ENCODE peak calls at places on chromosome 22, in seven cellular contexts. V is H7, O is SJSA1, E is choroid plexus epithelial cell, L is IMR-90, D is GM23338, H is lower leg skin. P is an unnamed sample.

GRCh38 chr22:43296279-43296902 is 46.8 kb downstream of the SCUBE1 start:
- DNase-seq in O (no peak), L (no peak), E (no peak), H (no peak), D (no peak), V (no peak), P (no peak)

GRCh38 chr22:49206281-49206680 is 621.4 kb downstream of the BRD1 start:
- DNase-seq in H (no peak), E (no peak), D (no peak), O (peak), V (peak), L (no peak), P (no peak)

GRCh38 chr22:37137903-37138665 is 11.6 kb downstream of the IL2RB start:
- DNase-seq in H (no peak), V (no peak), L (no peak), D (no peak), O (no peak), E (no peak), P (no peak)

GRCh38 chr22:31089101-31090100 is 8.3 kb downstream of the SMTN start:
- DNase-seq in O (peak), E (peak), D (peak), V (peak), H (no peak), L (no peak), P (peak)

GRCh38 chr22:44664149-44664548 is 37.9 kb upstream of the PRR5 start:
- DNase-seq in E (peak), O (no peak), L (peak), D (no peak), H (peak), V (no peak), P (no peak)

GRCh38 chr22:36194971-36195370 is 6.6 kb downstream of the APOL4 start:
- DNase-seq in V (peak), L (peak), O (peak), H (no peak), E (peak), D (peak), P (peak)

GRCh38 chr22:49420651-49421050 is 407.0 kb downstream of the BRD1 start:
- DNase-seq in E (no peak), L (no peak), O (no peak), H (no peak), V (no peak), D (no peak), P (no peak)

GRCh38 chr22:24727218-24727851 is 47.2 kb downstream of the PIWIL3 start:
- DNase-seq in L (peak), O (peak), V (no peak), D (no peak), H (no peak), E (peak), P (no peak)

GRCh38 chr22:26579331-26579886 is 10.5 kb downstream of the TPST2 start:
- DNase-seq in O (no peak), L (no peak), D (no peak), H (no peak), V (no peak), E (no peak), P (peak)

GRCh38 chr22:38467438-38467903 is 425 bp upstream of the KDELR3 start:
- DNase-seq in H (no peak), E (no peak), L (no peak), D (peak), O (no peak), V (peak), P (no peak)

GRCh38 chr22:30416843-30417242 is 8.7 kb upstream of the MTFP1 start:
- DNase-seq in V (no peak), L (no peak), H (no peak), E (no peak), D (no peak), O (no peak), P (no peak)

GRCh38 chr22:32800158-32800557 is 1.3 kb upstream of the TIMP3 start:
- DNase-seq in O (no peak), L (no peak), V (no peak), D (no peak), E (no peak), H (no peak), P (no peak)

GRCh38 chr22:45007247-45007945 is 2.4 kb downstream of the PHF21B start:
- DNase-seq in L (peak), D (peak), V (peak), O (no peak), H (no peak), E (peak), P (no peak)

GRCh38 chr22:48485144-48486135 is 1342.2 kb downstream of the BRD1 start:
- DNase-seq in V (peak), D (no peak), H (no peak), O (peak), L (no peak), E (no peak), P (no peak)

GRCh38 chr22:29167032-29167911 is 38.4 kb upstream of the EMID1 start:
- DNase-seq in V (no peak), D (no peak), E (no peak), L (no peak), H (no peak), O (no peak), P (peak)

GRCh38 chr22:50252081-50253045 is 1.3 kb upstream of the HDAC10 start:
- DNase-seq in E (peak), V (peak), L (peak), H (peak), D (peak), O (peak), P (peak)

GRCh38 chr22:29387921-29388758 is at the start of gene AP1B1:
- DNase-seq in D (peak), L (peak), V (peak), H (peak), E (peak), O (peak), P (peak)

GRCh38 chr22:25404556-25404922 is 159.9 kb upstream of the GRK3 start:
- DNase-seq in O (peak), E (no peak), V (no peak), D (peak), H (no peak), L (no peak), P (no peak)

DNA sequence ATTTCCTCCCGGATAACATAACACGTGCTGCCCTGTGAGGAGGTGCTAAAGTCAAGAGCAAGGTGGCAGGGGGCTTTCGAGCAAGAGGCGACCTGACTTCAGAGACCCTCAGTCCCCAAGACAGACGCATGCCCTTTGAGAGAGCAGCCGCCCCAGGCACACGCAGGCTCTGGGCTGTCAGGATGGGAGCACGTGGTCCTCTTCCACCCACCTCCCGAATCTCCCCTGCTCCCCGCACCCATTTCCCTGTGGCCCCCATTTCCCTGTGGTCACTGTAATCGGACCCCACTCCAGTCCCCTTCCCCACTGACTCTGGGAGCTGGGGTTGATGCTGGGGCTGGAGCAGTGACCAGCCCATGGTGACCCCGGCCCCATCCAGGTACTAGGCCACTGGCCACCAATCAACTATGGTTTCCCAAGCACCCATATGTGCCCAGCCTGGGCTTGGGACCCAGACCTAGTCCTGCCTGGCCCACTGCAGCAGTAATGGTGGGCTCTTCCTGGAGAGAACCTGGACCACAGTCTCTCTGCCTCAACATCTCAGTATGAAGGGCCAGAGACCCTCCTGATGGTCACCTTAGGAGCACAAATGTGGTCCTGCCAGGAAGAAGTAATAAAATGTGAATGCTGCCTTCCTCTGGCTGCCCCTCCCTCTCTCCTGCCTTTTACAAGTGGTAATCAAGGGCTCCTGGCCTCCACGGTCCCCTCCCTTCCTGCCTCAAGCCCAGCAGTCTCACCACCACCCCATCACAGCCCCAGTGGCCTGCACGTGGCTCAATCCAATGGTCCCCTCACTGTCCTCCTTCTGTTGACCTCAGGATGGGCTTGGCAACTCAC is 39.0 kb downstream of the IGLL5 start:
- DNase-seq in E (no peak), D (no peak), V (peak), O (no peak), H (no peak), L (no peak), P (no peak)
- H3K4me3 ChIP-seq in E (no peak), D (no peak), V (no peak), O (no peak), H (no peak), L (no peak), P (no peak)

GRCh38 chr22:46802608-46803027 is 40.2 kb downstream of the TBC1D22A start:
- DNase-seq in E (no peak), D (no peak), H (no peak), V (no peak), O (no peak), L (no peak), P (no peak)
- H3K4me3 ChIP-seq in E (no peak), D (no peak), H (no peak), V (no peak), O (no peak), L (no peak), P (no peak)

DNA sequence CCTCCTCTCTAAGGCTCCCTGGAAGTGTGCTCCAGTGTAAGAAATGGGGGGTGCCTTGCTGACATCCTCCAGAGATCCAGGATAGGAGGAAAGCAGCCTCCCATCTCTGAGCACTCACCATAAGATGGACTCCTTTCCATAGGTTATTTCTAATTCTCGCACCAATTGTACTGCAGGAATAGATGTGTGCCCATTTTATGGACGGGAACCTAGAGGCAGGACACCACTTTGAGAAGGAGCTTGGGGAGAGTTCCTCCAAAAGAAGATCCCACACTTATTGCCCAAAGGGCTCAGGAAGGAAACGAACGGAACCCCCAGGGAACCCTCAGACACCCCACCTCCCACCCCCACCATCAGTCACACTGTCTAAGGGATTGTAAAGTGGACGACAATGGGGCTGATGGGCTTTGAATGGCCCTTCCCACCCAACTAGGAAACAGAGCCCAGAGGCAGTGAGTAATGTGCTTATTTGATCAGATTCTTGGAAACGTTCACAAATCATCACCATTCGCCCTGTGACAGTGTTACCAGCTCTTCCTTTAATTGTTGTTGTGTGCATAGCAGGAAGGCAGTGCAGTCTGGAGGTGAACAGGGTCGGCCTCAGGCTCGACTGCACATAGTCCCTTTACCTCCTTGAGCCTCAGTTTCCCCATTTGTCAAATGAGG is 8.3 kb upstream of the MN1 start:
- DNase-seq in O (no peak), D (no peak), V (no peak), L (no peak), E (no peak), H (no peak), P (no peak)
- H3K4me3 ChIP-seq in O (no peak), D (no peak), V (no peak), L (no peak), E (no peak), H (no peak), P (no peak)

GRCh38 chr22:27791494-27792241 is 9.9 kb downstream of the MN1 start:
- DNase-seq in D (no peak), O (no peak), E (no peak), H (no peak), L (no peak), V (no peak), P (no peak)

GRCh38 chr22:27794244-27794643 is 7.3 kb downstream of the MN1 start:
- DNase-seq in H (no peak), O (no peak), D (peak), V (no peak), E (no peak), L (no peak), P (no peak)

GRCh38 chr22:27788889-27789288 is 12.7 kb downstream of the MN1 start:
- DNase-seq in O (no peak), D (no peak), H (no peak), L (no peak), E (no peak), V (no peak), P (no peak)

GRCh38 chr22:27792452-27793165 is 8.9 kb downstream of the MN1 start:
- DNase-seq in D (no peak), H (no peak), E (no peak), V (no peak), O (no peak), L (no peak), P (no peak)

DNA sequence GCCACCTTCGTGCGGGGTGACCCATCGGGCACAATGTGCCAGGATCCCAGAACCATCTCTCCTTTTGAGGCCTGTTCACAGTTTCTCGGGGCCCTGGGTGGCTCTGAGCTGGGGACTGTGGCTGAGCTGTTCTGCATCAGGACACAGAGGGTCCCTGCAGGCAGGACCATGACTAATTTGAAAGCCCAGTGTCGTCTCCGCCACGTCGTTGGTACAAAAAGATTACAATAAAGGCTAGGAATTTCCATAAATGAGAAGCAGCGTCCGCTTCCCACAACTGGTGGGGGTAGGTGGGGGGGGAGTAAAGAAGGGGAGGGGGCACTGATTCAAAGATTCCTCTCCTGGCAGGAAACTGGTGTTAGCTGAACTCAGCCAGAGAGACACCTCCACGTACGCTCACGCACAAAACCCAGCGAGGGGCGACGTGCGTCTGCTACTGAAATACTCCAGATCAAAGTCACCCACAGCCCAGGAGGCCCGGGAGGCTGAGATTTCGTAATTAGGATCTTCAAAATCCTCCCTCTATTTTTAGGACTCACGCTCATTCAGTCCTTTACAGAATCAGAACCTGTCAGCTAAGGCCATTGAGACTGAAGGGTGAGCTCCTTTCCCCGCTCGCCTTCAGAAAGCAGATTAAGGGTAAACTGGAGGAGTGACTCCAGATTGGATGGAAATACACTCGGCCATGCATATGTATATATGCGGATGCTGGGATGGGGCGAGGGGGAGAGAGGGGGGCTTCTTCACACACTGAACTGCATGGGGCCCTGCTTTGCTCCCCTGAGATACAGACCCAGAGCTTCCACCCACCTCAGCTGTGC is 10.9 kb downstream of the MN1 start:
- DNase-seq in O (no peak), E (no peak), D (peak), H (no peak), L (no peak), V (no peak), P (no peak)
- H3K4me3 ChIP-seq in O (no peak), E (no peak), D (peak), H (no peak), L (no peak), V (no peak), P (no peak)

DNA sequence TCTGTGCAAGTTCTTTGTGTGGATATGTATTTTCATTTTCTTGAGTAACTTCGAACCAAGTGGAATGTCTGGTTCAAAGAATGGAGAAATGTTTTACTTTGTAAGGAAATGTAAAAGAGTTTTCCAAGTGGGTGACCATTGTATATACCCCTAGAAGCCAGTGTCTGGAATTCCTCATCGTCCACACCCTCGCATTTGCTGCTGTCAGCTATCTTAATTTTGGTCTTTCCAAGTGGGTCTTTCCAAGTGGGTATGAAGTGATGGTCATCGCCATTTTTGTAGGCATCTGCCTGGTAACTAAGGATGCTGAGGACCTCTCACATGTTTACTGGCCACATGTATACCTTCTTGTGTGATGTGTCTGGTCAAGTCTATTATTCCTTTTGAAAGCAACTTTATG is 547.5 kb downstream of the TBC1D22A start:
- DNase-seq in V (no peak), D (no peak), O (peak), H (no peak), E (no peak), L (no peak), P (no peak)
- H3K4me3 ChIP-seq in V (no peak), D (no peak), O (no peak), H (no peak), E (no peak), L (no peak), P (no peak)

DNA sequence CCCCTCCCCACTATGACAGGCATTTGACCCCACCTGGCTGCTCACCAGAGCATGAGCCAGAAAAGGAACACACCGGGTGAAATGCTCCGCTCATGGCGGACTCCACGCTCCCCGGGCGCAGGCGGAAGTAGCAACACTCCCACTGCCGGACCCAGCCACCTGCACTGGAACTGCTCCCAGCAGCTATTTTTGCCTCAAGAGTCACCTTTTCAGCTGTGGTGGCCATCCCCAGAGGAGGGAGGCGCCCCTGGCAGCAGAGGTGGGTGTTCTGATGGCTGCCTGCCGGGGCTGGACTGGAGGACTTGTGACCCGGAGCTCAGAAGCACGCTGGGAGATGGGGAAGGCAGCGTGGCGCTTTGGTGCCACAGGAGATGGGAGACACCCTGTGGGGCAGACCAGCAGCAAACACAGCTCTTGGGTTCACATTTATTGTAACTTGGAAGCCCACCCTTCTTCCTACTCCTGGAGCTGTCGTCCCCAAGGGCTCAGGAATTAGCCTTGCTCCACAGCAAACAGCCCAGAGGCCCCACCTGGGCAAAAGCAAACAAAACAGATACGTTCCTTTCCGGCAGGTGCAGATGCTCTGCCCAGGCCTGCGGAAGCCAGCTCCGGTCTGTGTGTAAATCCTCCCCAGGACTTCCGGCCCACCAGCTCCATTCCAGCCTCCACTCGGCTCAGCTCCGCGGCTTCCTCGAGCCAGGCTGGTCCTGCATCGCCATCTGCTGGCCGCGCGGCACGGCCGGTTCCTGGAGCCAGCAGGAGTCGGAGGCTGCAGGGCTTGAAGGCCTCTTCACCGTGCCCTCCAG is 3.7 kb downstream of the RPS19BP1 start:
- DNase-seq in D (peak), H (peak), E (peak), L (peak), O (peak), V (peak), P (peak)
- H3K4me3 ChIP-seq in D (peak), H (no peak), E (peak), L (no peak), O (no peak), V (no peak), P (peak)

DNA sequence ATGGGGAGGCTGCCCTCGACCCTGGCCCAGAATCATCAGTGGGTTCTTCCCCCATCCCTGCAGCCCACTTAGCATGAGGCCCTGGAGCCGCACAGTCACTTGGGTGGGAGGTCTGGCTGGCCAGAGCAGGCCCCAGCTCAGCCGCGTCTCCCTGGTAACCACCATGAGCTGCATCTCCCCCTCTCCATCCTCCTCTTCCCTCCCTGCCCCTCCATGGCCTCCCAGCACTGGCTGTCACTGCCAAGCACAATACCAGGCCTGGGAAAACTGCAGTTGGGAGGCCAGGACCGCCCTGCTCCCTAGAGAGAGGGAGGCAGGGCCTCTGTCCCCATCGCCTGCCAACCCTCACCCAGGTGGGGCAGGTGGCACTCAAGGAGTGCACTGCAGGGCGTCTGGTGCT is 8.0 kb downstream of the CSDC2 start:
- DNase-seq in L (no peak), O (no peak), E (no peak), V (peak), H (no peak), D (no peak), P (no peak)
- H3K4me3 ChIP-seq in L (no peak), O (no peak), E (no peak), V (no peak), H (no peak), D (no peak), P (no peak)

GRCh38 chr22:34370711-34371110 is 450.4 kb upstream of the LARGE1 start:
- DNase-seq in L (no peak), E (no peak), D (no peak), V (no peak), H (no peak), O (no peak), P (no peak)
- H3K4me3 ChIP-seq in L (no peak), E (no peak), D (no peak), V (no peak), H (no peak), O (no peak), P (no peak)